ENCODE peak calls at places on chromosomes 2 and 18, in eight cellular contexts. S is left colon, C is HEK293T, R is HT-29, P is PC-9, V is HCT116, H is omental fat pad, T is GM23248. A is an unnamed sample.

GRCh38 chr18:67359868-67360838 is 156.4 kb downstream of the DSEL start:
- DNase-seq in S (no peak), T (peak), C (peak), R (peak), P (peak), V (no peak), H (peak), A (peak)

GRCh38 chr2:12277305-12278034 is 439.3 kb upstream of the TRIB2 start:
- DNase-seq in P (no peak), V (no peak), T (no peak), S (no peak), H (no peak), C (no peak), R (no peak), A (no peak)

GRCh38 chr2:650343-651310 is 26.6 kb downstream of the TMEM18 start:
- DNase-seq in R (no peak), S (no peak), T (peak), H (no peak), P (no peak), V (no peak), C (no peak), A (no peak)

GRCh38 chr2:63890678-63891077 is 49.0 kb downstream of the UGP2 start:
- DNase-seq in P (no peak), R (no peak), C (no peak), S (no peak), T (no peak), V (no peak), H (no peak), A (no peak)

GRCh38 chr2:136796339-136796738 is 31.0 kb downstream of the THSD7B start:
- DNase-seq in R (no peak), V (no peak), S (no peak), T (no peak), C (no peak), H (no peak), P (no peak), A (no peak)

GRCh38 chr2:11631462-11631861 is 38.5 kb downstream of the NTSR2 start:
- DNase-seq in R (no peak), T (peak), V (no peak), C (no peak), P (no peak), H (no peak), S (no peak), A (no peak)

GRCh38 chr18:42509702-42510424 is 554.8 kb downstream of the PIK3C3 start:
- DNase-seq in S (no peak), T (no peak), H (no peak), V (no peak), R (no peak), C (no peak), P (no peak), A (no peak)

GRCh38 chr2:232333361-232334135 is 45.0 kb upstream of the ALPP start:
- DNase-seq in P (no peak), C (peak), V (no peak), S (peak), T (no peak), H (no peak), R (no peak), A (no peak)

GRCh38 chr18:77071711-77072292 is 60.8 kb downstream of the MBP start:
- DNase-seq in R (no peak), T (peak), V (no peak), H (no peak), C (no peak), P (peak), S (no peak), A (no peak)

GRCh38 chr18:33051397-33051796 is 278.6 kb upstream of the KLHL14 start:
- DNase-seq in S (no peak), C (no peak), R (peak), T (peak), H (no peak), V (no peak), P (no peak), A (no peak)

GRCh38 chr18:76750269-76750668 is 72.1 kb upstream of the ZNF236 start:
- DNase-seq in S (no peak), V (no peak), P (no peak), C (no peak), R (no peak), T (no peak), H (no peak), A (no peak)

GRCh38 chr2:215619022-215619958 is 183.4 kb upstream of the FN1 start:
- DNase-seq in R (peak), S (no peak), T (peak), C (peak), V (peak), H (no peak), P (peak), A (no peak)

GRCh38 chr2:43317194-43317593 is 90.8 kb upstream of the ZFP36L2 start:
- DNase-seq in R (no peak), H (no peak), S (no peak), C (no peak), T (no peak), V (no peak), P (no peak), A (no peak)

GRCh38 chr2:201854221-201854801 is 48.0 kb downstream of the CDK15 start:
- DNase-seq in C (no peak), V (no peak), H (no peak), P (peak), T (peak), R (no peak), S (no peak), A (peak)

GRCh38 chr18:3062798-3063563 is 50.0 kb upstream of the LPIN2 start:
- DNase-seq in P (peak), C (peak), S (peak), R (peak), V (peak), H (peak), T (peak), A (no peak)

GRCh38 chr2:45331034-45331786 is 279.9 kb downstream of the SRBD1 start:
- DNase-seq in H (no peak), P (peak), S (no peak), T (peak), V (no peak), C (no peak), R (peak), A (no peak)

GRCh38 chr18:34738173-34738894 is 28.2 kb downstream of the DTNA start:
- DNase-seq in P (peak), S (no peak), V (no peak), H (no peak), T (peak), R (no peak), C (peak), A (peak)

GRCh38 chr2:4937550-4937949 is 754.6 kb upstream of the SOX11 start:
- DNase-seq in R (no peak), V (no peak), C (no peak), H (no peak), P (no peak), S (no peak), T (no peak), A (no peak)

GRCh38 chr2:63849381-63850203 is 7.9 kb downstream of the UGP2 start:
- DNase-seq in V (no peak), C (no peak), S (no peak), R (no peak), T (peak), H (no peak), P (peak), A (no peak)

GRCh38 chr2:44528595-44528994 is 166.8 kb downstream of the CAMKMT start:
- DNase-seq in T (peak), P (no peak), V (no peak), S (no peak), R (no peak), H (no peak), C (no peak), A (no peak)

GRCh38 chr2:151730242-151730975 is 3.9 kb downstream of the NEB start:
- DNase-seq in T (peak), P (no peak), V (no peak), S (no peak), R (no peak), H (no peak), C (no peak), A (no peak)

GRCh38 chr2:218569038-218569431 is 396 bp downstream of the CNOT9 start:
- DNase-seq in H (peak), P (peak), C (peak), V (peak), T (peak), R (peak), S (peak), A (no peak)

GRCh38 chr2:60945341-60945740 is 64.0 kb downstream of the REL start:
- DNase-seq in R (no peak), P (no peak), H (no peak), S (no peak), V (no peak), C (no peak), T (no peak), A (no peak)

GRCh38 chr2:125037135-125037653 is 1012.1 kb downstream of the CNTNAP5 start:
- DNase-seq in R (no peak), H (no peak), V (no peak), P (no peak), S (no peak), T (no peak), C (no peak), A (no peak)

A was measured in keratinocyte.